ENCODE peak calls at places on chromosomes 2 and 18, in seven cellular contexts. One of them, this sample, is unnamed.

GRCh38 chr2:239182981-239183791 is 217.6 kb downstream of the HDAC4 start:
- DNase-seq in pancreas: peak; percentile 41
- DNase-seq in neuronal stem cell: no peak
- DNase-seq in K562: no peak
- DNase-seq in aorta: peak; percentile 27
- DNase-seq in left lung: no peak
- DNase-seq in CD8-positive, alpha-beta T cell: no peak
- DNase-seq in this sample: no peak

GRCh38 chr2:177588671-177589070 is 196.1 kb downstream of the AGPS start:
- DNase-seq in pancreas: no peak
- DNase-seq in neuronal stem cell: no peak
- DNase-seq in K562: no peak
- DNase-seq in aorta: no peak
- DNase-seq in left lung: no peak
- DNase-seq in CD8-positive, alpha-beta T cell: no peak
- DNase-seq in this sample: no peak

GRCh38 chr2:176813526-176814179 is 398.9 kb upstream of the HNRNPA3 start:
- DNase-seq in pancreas: no peak
- DNase-seq in neuronal stem cell: no peak
- DNase-seq in K562: no peak
- DNase-seq in aorta: no peak
- DNase-seq in left lung: no peak
- DNase-seq in CD8-positive, alpha-beta T cell: no peak
- DNase-seq in this sample: no peak

GRCh38 chr18:74331404-74331803 is 15.8 kb downstream of the C18orf63 start:
- DNase-seq in pancreas: no peak
- DNase-seq in neuronal stem cell: no peak
- DNase-seq in K562: no peak
- DNase-seq in aorta: no peak
- DNase-seq in left lung: no peak
- DNase-seq in CD8-positive, alpha-beta T cell: no peak
- DNase-seq in this sample: no peak

GRCh38 chr2:42367835-42368234 is 6.8 kb upstream of the COX7A2L start:
- DNase-seq in pancreas: no peak
- DNase-seq in neuronal stem cell: no peak
- DNase-seq in K562: no peak
- DNase-seq in aorta: no peak
- DNase-seq in left lung: no peak
- DNase-seq in CD8-positive, alpha-beta T cell: no peak
- DNase-seq in this sample: no peak

GRCh38 chr2:152647417-152648010 is 69.7 kb downstream of the PRPF40A start:
- DNase-seq in pancreas: peak; percentile 74
- DNase-seq in neuronal stem cell: no peak
- DNase-seq in K562: no peak
- DNase-seq in aorta: peak; percentile 55
- DNase-seq in left lung: no peak
- DNase-seq in CD8-positive, alpha-beta T cell: no peak
- DNase-seq in this sample: peak; percentile 55

GRCh38 chr2:11542275-11542819 is 8.5 kb downstream of the GREB1 start:
- DNase-seq in pancreas: no peak
- DNase-seq in neuronal stem cell: no peak
- DNase-seq in K562: no peak
- DNase-seq in aorta: no peak
- DNase-seq in left lung: no peak
- DNase-seq in CD8-positive, alpha-beta T cell: no peak
- DNase-seq in this sample: no peak

GRCh38 chr2:69902213-69902922 is 8.6 kb downstream of the SNRNP27 start:
- DNase-seq in pancreas: no peak
- DNase-seq in neuronal stem cell: no peak
- DNase-seq in K562: no peak
- DNase-seq in aorta: peak; percentile 71
- DNase-seq in left lung: peak; percentile 90
- DNase-seq in CD8-positive, alpha-beta T cell: peak; percentile 11
- DNase-seq in this sample: no peak

GRCh38 chr18:4987452-4988405 is 209.3 kb downstream of the AKAIN1 start:
- DNase-seq in pancreas: peak; percentile 24
- DNase-seq in neuronal stem cell: peak; percentile 40
- DNase-seq in K562: no peak
- DNase-seq in aorta: no peak
- DNase-seq in left lung: peak; percentile 29
- DNase-seq in CD8-positive, alpha-beta T cell: no peak
- DNase-seq in this sample: peak; percentile 15

GRCh38 chr2:137829251-137829650 is 135.0 kb upstream of the HNMT start:
- DNase-seq in pancreas: no peak
- DNase-seq in neuronal stem cell: no peak
- DNase-seq in K562: no peak
- DNase-seq in aorta: no peak
- DNase-seq in left lung: no peak
- DNase-seq in CD8-positive, alpha-beta T cell: no peak
- DNase-seq in this sample: no peak

GRCh38 chr2:219199470-219200211 is 6.9 kb upstream of the ZFAND2B start:
- DNase-seq in pancreas: no peak
- DNase-seq in neuronal stem cell: no peak
- DNase-seq in K562: no peak
- DNase-seq in aorta: no peak
- DNase-seq in left lung: no peak
- DNase-seq in CD8-positive, alpha-beta T cell: no peak
- DNase-seq in this sample: no peak

DNA sequence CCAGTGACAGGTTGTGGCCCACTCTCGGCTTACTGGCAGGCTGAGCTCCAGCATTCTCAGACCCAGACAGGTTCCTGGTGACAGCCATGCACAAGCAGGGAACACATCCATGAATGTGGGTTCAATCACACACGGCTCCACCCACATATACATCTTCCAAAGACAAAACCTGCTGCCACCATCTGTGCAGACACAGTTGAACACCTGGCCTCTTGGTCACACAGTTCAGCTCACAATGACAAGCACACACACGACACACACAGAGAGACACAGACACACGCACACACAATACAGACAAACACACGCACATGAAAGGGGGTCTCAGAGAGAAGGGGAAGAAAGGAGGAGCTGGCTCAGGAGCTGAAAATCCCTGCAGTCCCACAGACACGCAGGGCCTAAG is 32.1 kb upstream of the PTMA start:
- DNase-seq in pancreas: no peak
- DNase-seq in neuronal stem cell: no peak
- DNase-seq in K562: no peak
- DNase-seq in aorta: no peak
- DNase-seq in left lung: no peak
- DNase-seq in CD8-positive, alpha-beta T cell: no peak
- DNase-seq in this sample: no peak
- H3K4me1 ChIP-seq in pancreas: peaks cover 6% of the 10 kb centered on the region
- H3K4me1 ChIP-seq in neuronal stem cell: peaks cover 34% of the 10 kb centered on the region
- H3K4me1 ChIP-seq in K562: peaks cover 19% of the 10 kb centered on the region
- H3K4me1 ChIP-seq in aorta: peaks cover 2% of the 10 kb centered on the region
- H3K4me1 ChIP-seq in left lung: peaks cover 52% of the 10 kb centered on the region
- H3K4me1 ChIP-seq in CD8-positive, alpha-beta T cell: peaks cover 5% of the 10 kb centered on the region
- H3K4me1 ChIP-seq in this sample: peaks cover 43% of the 10 kb centered on the region

GRCh38 chr2:18626256-18626668 is 36.9 kb upstream of the NT5C1B start:
- DNase-seq in pancreas: no peak
- DNase-seq in neuronal stem cell: no peak
- DNase-seq in K562: no peak
- DNase-seq in aorta: no peak
- DNase-seq in left lung: no peak
- DNase-seq in CD8-positive, alpha-beta T cell: no peak
- DNase-seq in this sample: no peak

GRCh38 chr2:18626958-18627650 is 37.7 kb upstream of the NT5C1B start:
- DNase-seq in pancreas: no peak
- DNase-seq in neuronal stem cell: no peak
- DNase-seq in K562: no peak
- DNase-seq in aorta: no peak
- DNase-seq in left lung: no peak
- DNase-seq in CD8-positive, alpha-beta T cell: no peak
- DNase-seq in this sample: no peak

GRCh38 chr2:18630101-18630500 is 40.7 kb upstream of the NT5C1B start:
- DNase-seq in pancreas: no peak
- DNase-seq in neuronal stem cell: no peak
- DNase-seq in K562: no peak
- DNase-seq in aorta: no peak
- DNase-seq in left lung: no peak
- DNase-seq in CD8-positive, alpha-beta T cell: no peak
- DNase-seq in this sample: no peak

GRCh38 chr2:18623782-18624181 is 34.4 kb upstream of the NT5C1B start:
- DNase-seq in pancreas: no peak
- DNase-seq in neuronal stem cell: no peak
- DNase-seq in K562: no peak
- DNase-seq in aorta: no peak
- DNase-seq in left lung: no peak
- DNase-seq in CD8-positive, alpha-beta T cell: no peak
- DNase-seq in this sample: no peak

GRCh38 chr2:18625563-18625962 is 36.2 kb upstream of the NT5C1B start:
- DNase-seq in pancreas: no peak
- DNase-seq in neuronal stem cell: no peak
- DNase-seq in K562: no peak
- DNase-seq in aorta: no peak
- DNase-seq in left lung: no peak
- DNase-seq in CD8-positive, alpha-beta T cell: no peak
- DNase-seq in this sample: no peak
- H3K4me1 ChIP-seq in pancreas: peaks cover 10% of the 10 kb centered on the region
- H3K4me1 ChIP-seq in neuronal stem cell: no peaks in the 10 kb centered on the region
- H3K4me1 ChIP-seq in K562: no peaks in the 10 kb centered on the region
- H3K4me1 ChIP-seq in aorta: no peaks in the 10 kb centered on the region
- H3K4me1 ChIP-seq in left lung: no peaks in the 10 kb centered on the region
- H3K4me1 ChIP-seq in CD8-positive, alpha-beta T cell: no peaks in the 10 kb centered on the region
- H3K4me1 ChIP-seq in this sample: peaks cover 5% of the 10 kb centered on the region

GRCh38 chr2:120531863-120532600 is 186.1 kb downstream of the INHBB start:
- DNase-seq in pancreas: no peak
- DNase-seq in neuronal stem cell: no peak
- DNase-seq in K562: no peak
- DNase-seq in aorta: no peak
- DNase-seq in left lung: no peak
- DNase-seq in CD8-positive, alpha-beta T cell: no peak
- DNase-seq in this sample: no peak
- H3K4me1 ChIP-seq in pancreas: no peaks in the 10 kb centered on the region
- H3K4me1 ChIP-seq in neuronal stem cell: peaks cover 2% of the 10 kb centered on the region
- H3K4me1 ChIP-seq in K562: no peaks in the 10 kb centered on the region
- H3K4me1 ChIP-seq in aorta: no peaks in the 10 kb centered on the region
- H3K4me1 ChIP-seq in left lung: no peaks in the 10 kb centered on the region
- H3K4me1 ChIP-seq in CD8-positive, alpha-beta T cell: no peaks in the 10 kb centered on the region
- H3K4me1 ChIP-seq in this sample: peaks cover 3% of the 10 kb centered on the region

GRCh38 chr2:105782646-105783045 is 37.9 kb downstream of the NCK2 start:
- DNase-seq in pancreas: no peak
- DNase-seq in neuronal stem cell: no peak
- DNase-seq in K562: no peak
- DNase-seq in aorta: no peak
- DNase-seq in left lung: no peak
- DNase-seq in CD8-positive, alpha-beta T cell: no peak
- DNase-seq in this sample: no peak
- H3K4me1 ChIP-seq in pancreas: peaks cover 2% of the 10 kb centered on the region
- H3K4me1 ChIP-seq in neuronal stem cell: peaks cover 8% of the 10 kb centered on the region
- H3K4me1 ChIP-seq in K562: peaks cover 12% of the 10 kb centered on the region
- H3K4me1 ChIP-seq in aorta: no peaks in the 10 kb centered on the region
- H3K4me1 ChIP-seq in left lung: peaks cover 57% of the 10 kb centered on the region
- H3K4me1 ChIP-seq in CD8-positive, alpha-beta T cell: peaks cover 99% of the 10 kb centered on the region
- H3K4me1 ChIP-seq in this sample: peaks cover 17% of the 10 kb centered on the region

GRCh38 chr2:126650994-126651393 is 5.0 kb upstream of the GYPC start:
- DNase-seq in pancreas: no peak
- DNase-seq in neuronal stem cell: no peak
- DNase-seq in K562: no peak
- DNase-seq in aorta: no peak
- DNase-seq in left lung: no peak
- DNase-seq in CD8-positive, alpha-beta T cell: no peak
- DNase-seq in this sample: no peak
- H3K4me1 ChIP-seq in pancreas: no peaks in the 10 kb centered on the region
- H3K4me1 ChIP-seq in neuronal stem cell: peaks cover 6% of the 10 kb centered on the region
- H3K4me1 ChIP-seq in K562: peaks cover 74% of the 10 kb centered on the region
- H3K4me1 ChIP-seq in aorta: no peaks in the 10 kb centered on the region
- H3K4me1 ChIP-seq in left lung: peaks cover 20% of the 10 kb centered on the region
- H3K4me1 ChIP-seq in CD8-positive, alpha-beta T cell: peaks cover 10% of the 10 kb centered on the region
- H3K4me1 ChIP-seq in this sample: peaks cover 11% of the 10 kb centered on the region

This sample was measured in heart left ventricle.